ENCODE peak calls at places on chromosomes 5 and 9, in eight cellular contexts. A, S, J, L, B, F, P and O are unnamed samples.
A peak's percentile ranks its signal among the peaks of the same experiment; 100 is the strongest.

GRCh38 chr5:178187014-178187413 is at the start of gene GMCL2:
- DNase-seq in A (no peak), S (no peak), J (no peak), L (no peak), B (no peak), F (no peak), P (no peak), O (no peak)

GRCh38 chr9:136036050-136036449 is 59.0 kb downstream of the NACC2 start:
- DNase-seq in A (no peak), S (no peak), J (no peak), L (no peak), B (no peak), F (no peak), P (no peak), O (no peak)

GRCh38 chr9:5442400-5443011 is 4.8 kb upstream of the PLGRKT start:
- DNase-seq in A (no peak), S (peak; percentile 65), J (no peak), L (no peak), B (no peak), F (peak; percentile 15), P (peak; percentile 52), O (no peak)

GRCh38 chr9:126499005-126499910 is 114.5 kb upstream of the LMX1B start:
- DNase-seq in A (peak; percentile 74), S (peak; percentile 41), J (peak; percentile 46), L (peak; percentile 26), B (no peak), F (peak; percentile 43), P (peak; percentile 84), O (peak; percentile 28)

GRCh38 chr5:10648806-10649517 is 85.1 kb downstream of the ANKRD33B start:
- DNase-seq in A (no peak), S (no peak), J (no peak), L (no peak), B (no peak), F (no peak), P (no peak), O (no peak)

GRCh38 chr9:72807765-72808445 is 144.9 kb downstream of the ALDH1A1 start:
- DNase-seq in A (no peak), S (no peak), J (no peak), L (no peak), B (no peak), F (no peak), P (no peak), O (no peak)

GRCh38 chr5:135073771-135074345 is 39.8 kb upstream of the PITX1 start:
- DNase-seq in A (no peak), S (peak; percentile 51), J (no peak), L (no peak), B (no peak), F (no peak), P (no peak), O (no peak)

GRCh38 chr5:65059681-65060598 is 291.2 kb downstream of the CWC27 start:
- DNase-seq in A (no peak), S (no peak), J (no peak), L (no peak), B (no peak), F (no peak), P (no peak), O (no peak)

GRCh38 chr5:30667293-30667692 is 526.2 kb upstream of the CDH6 start:
- DNase-seq in A (no peak), S (no peak), J (no peak), L (no peak), B (no peak), F (no peak), P (no peak), O (no peak)